ENCODE peak calls at places on chromosome 19, in nine cellular contexts. W is HCT116; S is CD8-positive, alpha-beta memory T cell; Y is hepatocyte; T is spleen; Z is IMR-90; R is breast epithelium; F is neuronal stem cell; G is dorsolateral prefrontal cortex. B is an unnamed sample.

GRCh38 chr19:16702123-16702522 is 17.5 kb upstream of the NWD1 start:
- DNase-seq in T (no peak), F (no peak), R (no peak), Z (peak), W (no peak), Y (peak), G (no peak), S (no peak), B (no peak)

GRCh38 chr19:38669532-38669931 is 22.1 kb downstream of the ACTN4 start:
- DNase-seq in T (peak), R (no peak), S (peak), W (no peak), Z (no peak), Y (no peak), G (no peak), F (no peak), B (no peak)

GRCh38 chr19:48588670-48589399 is 17.7 kb upstream of the SPACA4 start:
- DNase-seq in Y (peak), R (peak), T (peak), S (peak), Z (peak), W (peak), F (peak), G (peak), B (peak)

GRCh38 chr19:872266-872951 is 12.9 kb downstream of the CFD start:
- DNase-seq in Z (peak), S (peak), G (no peak), W (peak), Y (peak), R (no peak), F (no peak), T (peak), B (no peak)

GRCh38 chr19:30626567-30626966 is 254.4 kb downstream of the ZNF536 start:
- DNase-seq in R (no peak), Z (no peak), S (no peak), T (no peak), G (no peak), W (no peak), F (no peak), Y (no peak), B (no peak)

GRCh38 chr19:29878973-29879654 is 62.9 kb upstream of the URI1 start:
- DNase-seq in S (no peak), W (peak), Y (no peak), T (peak), G (no peak), F (no peak), Z (peak), R (peak), B (no peak)

GRCh38 chr19:47124937-47125668 is 5.5 kb upstream of the SAE1 start:
- DNase-seq in F (peak), Y (peak), W (peak), S (no peak), G (no peak), Z (peak), T (no peak), R (no peak), B (no peak)

GRCh38 chr19:19463348-19464117 is 51.8 kb downstream of the TSSK6 start:
- DNase-seq in S (no peak), T (no peak), Y (no peak), G (no peak), Z (peak), F (no peak), W (no peak), R (no peak), B (no peak)

GRCh38 chr19:15549581-15549980 is 41.3 kb downstream of the CYP4F22 start:
- DNase-seq in G (no peak), T (no peak), Z (no peak), S (no peak), W (no peak), R (no peak), Y (no peak), F (no peak), B (no peak)

GRCh38 chr19:14337510-14337909 is 43.7 kb upstream of the ADGRE5 start:
- DNase-seq in R (no peak), F (no peak), S (peak), W (peak), Z (no peak), Y (peak), G (no peak), T (no peak), B (no peak)

GRCh38 chr19:29687244-29687896 is 22.1 kb downstream of the PLEKHF1 start:
- DNase-seq in T (peak), F (no peak), W (no peak), Y (no peak), Z (peak), S (no peak), G (no peak), R (no peak), B (no peak)

GRCh38 chr19:47225746-47226425 is 5.1 kb downstream of the BBC3 start:
- DNase-seq in Y (peak), R (peak), T (peak), W (no peak), F (peak), G (peak), S (peak), Z (peak), B (peak)

GRCh38 chr19:32422435-32422834 is 16.9 kb downstream of the DPY19L3 start:
- DNase-seq in Z (no peak), S (no peak), W (no peak), R (no peak), T (no peak), F (no peak), G (no peak), Y (no peak), B (no peak)

GRCh38 chr19:30449673-30450072 is 77.5 kb downstream of the ZNF536 start:
- DNase-seq in Z (no peak), Y (no peak), S (no peak), G (no peak), W (no peak), F (peak), R (no peak), T (no peak), B (no peak)

GRCh38 chr19:3849092-3849491 is 19.7 kb downstream of the ZFR2 start:
- DNase-seq in F (no peak), R (no peak), G (no peak), S (peak), Z (no peak), W (peak), T (no peak), Y (peak), B (no peak)

GRCh38 chr19:887072-887471 is 5.9 kb downstream of the MED16 start:
- DNase-seq in Y (peak), Z (peak), S (no peak), T (no peak), W (no peak), G (peak), R (no peak), F (no peak), B (no peak)

GRCh38 chr19:8571006-8571411 is 6.2 kb downstream of the MYO1F start:
- DNase-seq in S (peak), F (no peak), R (no peak), W (no peak), T (peak), Y (no peak), G (no peak), Z (peak), B (no peak)

GRCh38 chr19:342801-343421 is 1.7 kb downstream of the MIER2 start:
- DNase-seq in S (no peak), R (no peak), T (peak), G (no peak), W (peak), Y (no peak), Z (peak), F (no peak), B (no peak)

GRCh38 chr19:13008926-13009787 is 13.9 kb downstream of the NFIX start:
- DNase-seq in G (no peak), R (no peak), Y (no peak), Z (no peak), T (no peak), F (no peak), W (no peak), S (no peak), B (no peak)

GRCh38 chr19:51107406-51108065 is 673 bp downstream of the CTU1 start:
- DNase-seq in S (no peak), R (no peak), W (peak), T (no peak), G (peak), F (no peak), Z (peak), Y (peak), B (no peak)

GRCh38 chr19:5101871-5102270 is 133.0 kb downstream of the KDM4B start:
- DNase-seq in G (no peak), Z (no peak), Y (no peak), F (no peak), T (no peak), R (no peak), S (no peak), W (no peak), B (no peak)

GRCh38 chr19:8476524-8476923 is 25.9 kb downstream of the PRAM1 start:
- DNase-seq in T (no peak), R (no peak), Y (no peak), W (no peak), S (no peak), Z (no peak), G (peak), F (no peak), B (no peak)

GRCh38 chr19:4007836-4008539 is 452 bp downstream of the PIAS4 start:
- DNase-seq in T (peak), R (no peak), W (no peak), Z (no peak), Y (peak), G (no peak), S (no peak), F (peak), B (no peak)

GRCh38 chr19:5826531-5827341 is 12.8 kb downstream of the FUT6 start:
- DNase-seq in F (peak), G (no peak), T (peak), W (peak), R (peak), Y (peak), Z (no peak), S (peak), B (no peak)

GRCh38 chr19:1501200-1501595 is 10.2 kb downstream of the REEP6 start:
- DNase-seq in F (no peak), Y (no peak), G (no peak), T (no peak), S (no peak), Z (no peak), R (peak), W (no peak), B (no peak)

GRCh38 chr19:5592531-5592930 is 24.8 kb upstream of the TINCR start:
- DNase-seq in Y (no peak), S (no peak), F (no peak), T (peak), W (no peak), R (no peak), G (no peak), Z (no peak), B (no peak)

GRCh38 chr19:38071647-38072046 is 152.4 kb downstream of the DPF1 start:
- DNase-seq in G (no peak), W (no peak), Y (no peak), R (no peak), Z (no peak), T (no peak), F (no peak), S (no peak), B (no peak)

GRCh38 chr19:51809787-51810186 is 14.8 kb downstream of the FPR3 start:
- DNase-seq in S (no peak), F (no peak), G (no peak), R (no peak), Y (no peak), T (no peak), Z (no peak), W (no peak), B (no peak)

GRCh38 chr19:20279516-20279915 is 112.5 kb downstream of the ZNF486 start:
- DNase-seq in T (no peak), R (no peak), G (peak), Z (no peak), S (no peak), W (no peak), F (no peak), Y (no peak), B (no peak)

GRCh38 chr19:39212377-39212742 is 8.3 kb upstream of the SYCN start:
- DNase-seq in S (peak), Z (no peak), R (no peak), G (no peak), T (peak), F (no peak), Y (no peak), W (peak), B (no peak)

GRCh38 chr19:16297575-16298178 is 26.9 kb upstream of the KLF2 start:
- DNase-seq in G (no peak), T (no peak), F (no peak), R (no peak), Z (no peak), S (no peak), W (peak), Y (no peak), B (no peak)

DNA sequence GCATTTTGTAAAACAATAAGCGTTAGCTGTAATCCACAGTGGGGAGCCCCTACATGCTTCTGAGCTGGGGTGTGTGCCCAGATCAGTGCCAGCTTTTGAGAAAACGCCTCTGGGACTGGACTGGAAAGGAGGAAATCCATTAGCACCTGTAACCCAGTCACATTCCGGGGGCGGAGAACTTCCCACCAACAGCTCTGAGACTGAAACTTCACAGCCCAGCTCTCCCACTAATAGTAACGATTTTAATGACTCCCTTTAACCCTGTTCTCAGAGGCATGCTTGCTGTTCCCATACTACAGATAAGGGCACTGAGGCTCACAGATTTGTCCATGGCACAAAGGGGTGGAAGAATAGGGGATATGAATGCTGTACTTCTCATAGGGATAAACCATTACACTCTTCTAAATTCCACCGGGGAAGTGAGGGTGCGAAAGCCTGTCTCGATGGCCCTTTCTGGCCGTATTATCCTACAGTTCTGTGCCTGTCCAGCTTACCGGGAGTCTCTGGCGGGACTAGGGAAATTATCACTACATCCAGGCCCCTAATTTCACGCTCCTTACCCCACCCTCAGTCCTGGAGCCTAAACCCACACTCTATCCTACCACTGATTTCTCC is 815 bp downstream of the FBXO46 start:
- DNase-seq in R (no peak), F (no peak), S (no peak), Y (peak), Z (no peak), W (no peak), T (no peak), G (no peak), B (no peak)
- H3K27ac ChIP-seq in R (peak), F (peak), S (peak), Y (peak), Z (peak), W (peak), T (peak), G (peak), B (no peak)

GRCh38 chr19:11963566-11964355 is 1.1 kb upstream of the ZNF763 start:
- DNase-seq in S (peak), Y (peak), F (peak), W (no peak), Z (peak), G (peak), T (peak), R (peak), B (peak)
- H3K27ac ChIP-seq in S (no peak), Y (peak), F (peak), W (no peak), Z (no peak), G (peak), T (peak), R (peak), B (peak)

GRCh38 chr19:35549174-35549788 is 3.9 kb downstream of the TMEM147 start:
- DNase-seq in F (peak), Y (peak), R (no peak), S (peak), W (peak), G (no peak), T (no peak), Z (peak), B (no peak)

GRCh38 chr19:35553385-35554000 is 8.1 kb downstream of the TMEM147 start:
- DNase-seq in S (no peak), F (no peak), Z (no peak), G (no peak), W (no peak), Y (no peak), T (no peak), R (no peak), B (no peak)

GRCh38 chr19:35549879-35550523 is 4.6 kb downstream of the TMEM147 start:
- DNase-seq in Y (no peak), S (no peak), R (no peak), T (no peak), F (no peak), Z (no peak), G (no peak), W (no peak), B (no peak)

GRCh38 chr19:35552534-35553384 is 7.3 kb downstream of the TMEM147 start:
- DNase-seq in Z (no peak), G (no peak), W (no peak), F (no peak), Y (no peak), T (no peak), R (no peak), S (no peak), B (no peak)

DNA sequence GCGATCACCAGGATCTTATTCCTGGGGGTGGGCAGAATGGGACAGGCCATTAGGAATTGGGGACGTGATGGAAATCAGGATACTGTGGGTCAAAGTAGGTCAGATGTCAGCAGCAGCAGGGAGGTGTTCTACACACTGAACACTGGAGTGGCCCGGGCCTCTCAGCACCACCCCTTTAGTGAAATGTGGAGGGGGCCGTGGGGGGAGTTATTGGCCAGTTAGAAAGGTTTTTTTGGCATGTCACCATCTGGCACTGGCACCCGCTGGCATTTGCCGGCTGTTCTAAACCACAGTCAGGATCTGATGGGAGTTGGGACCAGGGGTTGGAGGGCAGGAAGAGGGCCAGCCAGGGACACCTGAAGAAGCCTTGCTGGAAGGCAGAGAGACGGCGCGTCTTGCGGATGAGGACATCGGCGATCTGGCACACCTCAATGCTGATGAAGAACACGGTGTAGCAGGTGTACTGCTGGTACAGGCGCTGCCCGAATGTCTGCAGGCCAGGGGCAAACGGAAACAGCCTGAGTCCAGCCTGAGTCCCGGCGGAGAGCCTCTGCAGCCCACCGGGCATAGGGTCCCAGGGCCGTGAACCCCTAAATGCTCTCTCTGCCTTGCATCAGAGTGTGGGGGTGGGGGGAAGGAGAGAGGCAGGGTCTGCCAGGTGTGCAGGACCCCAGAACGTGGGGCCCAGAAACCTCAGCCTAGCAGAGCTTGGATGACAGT is 5.8 kb downstream of the TMEM147 start:
- DNase-seq in G (no peak), W (no peak), Z (no peak), T (no peak), F (no peak), Y (no peak), R (no peak), S (no peak), B (no peak)
- H3K27ac ChIP-seq in G (no peak), W (no peak), Z (no peak), T (no peak), F (no peak), Y (no peak), R (no peak), S (no peak), B (no peak)

DNA sequence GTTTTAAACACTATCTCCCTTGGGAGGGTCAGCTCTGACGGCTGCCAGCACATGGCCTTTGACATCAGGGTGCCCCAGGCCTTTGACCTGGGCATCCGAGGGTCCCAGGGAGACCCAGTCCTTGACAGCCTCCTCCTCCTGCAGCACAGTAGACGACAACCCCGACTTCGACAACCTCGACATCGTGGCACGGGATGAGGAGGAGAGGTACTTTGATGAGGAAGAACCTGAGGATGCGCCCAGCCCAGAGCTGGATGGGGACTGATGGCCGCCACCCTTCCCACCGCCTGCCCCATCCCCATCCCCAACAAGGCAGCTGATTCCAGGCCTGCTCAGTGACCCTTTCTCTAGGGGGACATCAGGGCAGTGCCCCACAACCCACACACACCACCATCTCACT is 12.5 kb downstream of the CCDC97 start:
- DNase-seq in T (no peak), Z (no peak), R (no peak), S (no peak), Y (no peak), G (no peak), F (no peak), W (no peak), B (no peak)
- H3K27ac ChIP-seq in T (peak), Z (peak), R (peak), S (peak), Y (peak), G (peak), F (no peak), W (no peak), B (peak)

GRCh38 chr19:45103625-45104319 is 10.8 kb downstream of the PPP1R37 start:
- DNase-seq in Z (no peak), G (no peak), F (peak), T (no peak), R (no peak), S (no peak), Y (peak), W (no peak), B (no peak)
- H3K27ac ChIP-seq in Z (no peak), G (peak), F (peak), T (peak), R (peak), S (no peak), Y (peak), W (no peak), B (no peak)

GRCh38 chr19:2629491-2630351 is 72.8 kb downstream of the GNG7 start:
- DNase-seq in F (no peak), G (no peak), S (no peak), Z (no peak), R (no peak), Y (no peak), T (peak), W (no peak), B (no peak)

GRCh38 chr19:2625434-2625833 is 77.1 kb downstream of the GNG7 start:
- DNase-seq in Z (no peak), R (no peak), F (no peak), W (no peak), S (no peak), Y (no peak), G (no peak), T (peak), B (no peak)

GRCh38 chr19:2628597-2628996 is 73.9 kb downstream of the GNG7 start:
- DNase-seq in Y (no peak), F (no peak), S (no peak), Z (no peak), W (no peak), T (no peak), R (no peak), G (no peak), B (no peak)

GRCh38 chr19:2627319-2627829 is 75.1 kb downstream of the GNG7 start:
- DNase-seq in R (peak), F (no peak), W (peak), Y (peak), T (peak), S (no peak), Z (peak), G (peak), B (peak)

GRCh38 chr19:2627855-2628254 is 74.6 kb downstream of the GNG7 start:
- DNase-seq in G (no peak), T (no peak), Z (peak), R (no peak), Y (no peak), F (no peak), W (no peak), S (no peak), B (no peak)
- H3K27ac ChIP-seq in G (peak), T (peak), Z (peak), R (peak), Y (peak), F (no peak), W (peak), S (no peak), B (peak)

B was measured in thoracic aorta.